ENCODE peak calls at places on chromosomes 3 and 15, in five cellular contexts. T is AG10803, F is astrocyte, P is mesothelial cell of epicardium, Q is cardiac fibroblast. E is an unnamed sample.
A peak's percentile ranks its signal among the peaks of the same experiment; 100 is the strongest.

GRCh38 chr3:110789315-110789714 is 282.3 kb upstream of the NECTIN3 start:
- DNase-seq in T (peak; percentile 59), F (peak; percentile 65), P (no peak), Q (peak; percentile 84), E (peak; percentile 51)

GRCh38 chr15:59545573-59545972 is 66.0 kb upstream of the GCNT3 start:
- DNase-seq in T (no peak), F (no peak), P (no peak), Q (no peak), E (no peak)

GRCh38 chr3:62876064-62876463 is 848 bp upstream of the CADPS start:
- DNase-seq in T (peak; percentile 32), F (peak; percentile 64), P (peak; percentile 62), Q (peak; percentile 39), E (peak; percentile 60)

GRCh38 chr3:183486472-183486871 is 58.1 kb upstream of the MCF2L2 start:
- DNase-seq in T (no peak), F (no peak), P (no peak), Q (no peak), E (no peak)

GRCh38 chr15:56869573-56869972 is 48.9 kb upstream of the TCF12 start:
- DNase-seq in T (peak; percentile 9), F (no peak), P (no peak), Q (peak; percentile 47), E (peak; percentile 49)

GRCh38 chr3:118882353-118882947 is 152.2 kb downstream of the IGSF11 start:
- DNase-seq in T (peak; percentile 58), F (peak; percentile 23), P (peak; percentile 43), Q (peak; percentile 76), E (peak; percentile 71)

GRCh38 chr3:20186600-20187004 is 596 bp upstream of the SGO1 start:
- DNase-seq in T (peak; percentile 4), F (no peak), P (no peak), Q (no peak), E (no peak)

GRCh38 chr3:51338632-51339031 is 46.5 kb upstream of the MANF start:
- DNase-seq in T (no peak), F (no peak), P (no peak), Q (no peak), E (no peak)

GRCh38 chr3:64086479-64086878 is 63.2 kb upstream of the PSMD6 start:
- DNase-seq in T (no peak), F (no peak), P (no peak), Q (no peak), E (no peak)

GRCh38 chr15:65836665-65837064 is 32.6 kb upstream of the RAB11A start:
- DNase-seq in T (no peak), F (no peak), P (no peak), Q (no peak), E (no peak)
- TF ChIP-seq CTCF in T (no peak), F (no peak), P (no peak), Q (peak; percentile 33), E (peak; percentile 13)

GRCh38 chr3:169146866-169147245 is 516.7 kb downstream of the MECOM start:
- DNase-seq in T (no peak), F (no peak), P (no peak), Q (peak; percentile 41), E (no peak)
- TF ChIP-seq CTCF in T (no peak), F (no peak), P (no peak), Q (no peak), E (no peak)

GRCh38 chr3:129162729-129163579 is 2.1 kb upstream of the ISY1 start:
- DNase-seq in T (no peak), F (no peak), P (no peak), Q (no peak), E (no peak)
- TF ChIP-seq CTCF in T (peak; percentile 34), F (no peak), P (no peak), Q (peak; percentile 27), E (peak; percentile 20)

GRCh38 chr15:74798388-74799254 is 14.0 kb upstream of the LMAN1L start:
- DNase-seq in T (no peak), F (no peak), P (no peak), Q (no peak), E (no peak)
- TF ChIP-seq CTCF in T (no peak), F (no peak), P (no peak), Q (no peak), E (no peak)

DNA sequence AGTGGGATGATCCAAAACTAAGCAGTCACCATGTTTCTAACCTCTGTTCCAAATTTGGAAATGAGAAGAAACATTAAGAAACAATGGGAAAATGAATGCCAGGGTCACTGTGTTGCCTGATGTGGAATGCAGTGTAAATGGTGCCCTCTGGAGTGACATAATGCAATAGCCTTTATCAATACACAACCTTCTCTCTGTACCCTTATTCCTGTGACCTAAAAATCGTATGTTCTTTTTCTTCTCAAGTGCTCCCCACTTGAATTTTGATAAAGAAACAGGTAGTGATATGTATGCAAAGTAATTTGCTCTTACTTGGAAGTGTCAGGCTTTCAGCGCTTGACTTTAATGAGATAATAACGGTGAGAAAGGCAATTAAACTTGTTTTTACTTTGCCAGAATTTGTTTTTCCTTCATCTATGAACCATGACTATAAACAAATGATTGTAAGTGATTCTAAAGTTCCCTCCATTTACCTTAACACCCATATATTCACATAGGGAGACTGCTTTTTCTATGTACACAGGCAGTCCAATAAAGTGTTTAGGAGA is 145.8 kb upstream of the THRB start:
- DNase-seq in T (peak; percentile 65), F (peak; percentile 2), P (no peak), Q (peak; percentile 56), E (peak; percentile 62)
- TF ChIP-seq CTCF in T (peak; percentile 66), F (peak; percentile 30), P (no peak), Q (peak; percentile 38), E (peak; percentile 47)

DNA sequence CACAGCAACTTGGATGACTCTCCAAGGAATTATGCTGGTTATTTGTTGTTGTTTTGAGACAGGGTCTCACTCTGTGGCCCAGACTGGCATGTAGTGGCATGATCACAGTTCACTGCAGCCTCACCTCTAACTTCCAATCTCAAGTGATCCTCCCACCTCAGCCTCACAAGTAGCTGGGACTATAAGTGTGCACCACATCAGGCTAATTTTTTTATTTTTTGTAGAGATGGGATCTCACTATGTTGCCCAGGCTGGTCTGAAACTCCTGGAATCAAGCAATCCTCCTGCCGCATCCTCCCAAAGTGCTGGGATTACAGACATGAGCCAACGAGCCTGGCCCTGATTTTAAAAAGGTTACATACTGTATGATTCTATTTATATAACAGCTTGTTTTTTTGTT is 63.0 kb downstream of the RBPMS2 start:
- DNase-seq in T (no peak), F (no peak), P (no peak), Q (no peak), E (no peak)
- TF ChIP-seq CTCF in T (no peak), F (no peak), P (no peak), Q (no peak), E (no peak)

GRCh38 chr3:152073267-152073666 is 195.5 kb upstream of the MBNL1 start:
- DNase-seq in T (peak; percentile 69), F (peak; percentile 20), P (no peak), Q (peak; percentile 84), E (peak; percentile 70)
- TF ChIP-seq CTCF in T (peak; percentile 43), F (peak; percentile 17), P (no peak), Q (peak; percentile 15), E (peak; percentile 9)

DNA sequence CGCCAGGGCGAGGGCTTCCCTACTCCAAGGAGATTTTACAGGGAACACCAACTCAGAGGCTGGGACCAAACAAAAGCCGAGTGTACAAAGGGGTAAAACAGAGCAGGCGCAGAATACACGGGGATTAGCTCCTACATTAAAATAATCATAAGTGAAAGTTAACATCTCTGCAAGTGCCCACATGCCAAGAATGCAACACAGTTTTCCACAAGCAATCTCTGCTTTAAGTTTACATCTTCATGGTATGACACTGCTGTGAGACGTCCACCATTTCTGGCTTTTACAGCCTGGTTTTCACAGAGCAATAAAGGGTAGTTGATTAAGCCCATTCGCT is 500 bp upstream of the VGLL3 start:
- DNase-seq in T (no peak), F (no peak), P (no peak), Q (no peak), E (no peak)
- TF ChIP-seq CTCF in T (no peak), F (peak; percentile 1), P (no peak), Q (no peak), E (no peak)

GRCh38 chr3:147030274-147030673 is 376.1 kb downstream of the ZIC4 start:
- DNase-seq in T (peak; percentile 43), F (peak; percentile 42), P (no peak), Q (no peak), E (no peak)
- TF ChIP-seq CTCF in T (no peak), F (no peak), P (no peak), Q (no peak), E (no peak)

DNA sequence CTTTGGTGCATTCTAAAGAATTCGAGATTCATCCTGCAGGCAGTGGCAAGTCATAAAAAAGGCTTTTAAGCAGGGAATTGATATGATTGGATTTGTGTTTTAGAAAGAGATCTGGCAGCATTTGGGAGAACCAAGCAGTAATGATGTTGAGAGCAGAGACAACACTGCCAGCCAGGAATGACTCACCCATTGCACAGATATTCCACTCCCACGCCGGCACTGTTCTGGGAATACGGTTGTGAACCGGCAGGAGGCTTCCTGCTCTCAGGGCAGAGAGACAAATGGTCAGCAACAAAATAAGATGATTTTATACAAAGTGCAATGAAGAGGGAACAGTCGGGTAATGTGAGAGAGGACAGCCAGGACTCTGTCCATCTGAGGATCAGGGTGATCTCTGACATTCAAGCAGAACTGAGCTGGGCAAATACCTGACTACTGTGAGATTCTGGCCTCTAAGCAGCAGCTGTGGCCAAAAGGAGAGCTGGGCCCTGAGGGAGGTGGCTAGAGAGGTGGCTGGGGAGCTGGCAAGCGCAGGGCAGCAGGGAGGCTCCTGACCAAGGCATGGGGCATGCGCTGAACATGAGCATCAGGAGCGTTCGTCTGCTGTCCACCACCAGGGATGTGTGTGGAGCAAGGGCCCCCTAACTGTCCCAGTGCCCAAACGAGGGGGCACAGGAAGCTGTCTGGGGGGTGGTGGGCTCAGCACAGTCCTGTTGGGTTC is 56.1 kb upstream of the PLXNA1 start:
- DNase-seq in T (peak; percentile 84), F (peak; percentile 89), P (no peak), Q (peak; percentile 92), E (peak; percentile 95)
- TF ChIP-seq CTCF in T (peak; percentile 61), F (peak; percentile 41), P (no peak), Q (peak; percentile 68), E (peak; percentile 56)

E was measured in fibroblast of pulmonary artery.